ENCODE peak calls at places on chromosome 9, in six cellular contexts. L, E, Y, H, N and Q are unnamed samples.

GRCh38 chr9:93290495-93291434 is 106.8 kb downstream of the WNK2 start:
- DNase-seq in H (peak; percentile 15), E (no peak), L (peak; percentile 67), Y (no peak), N (no peak), Q (no peak)

GRCh38 chr9:5453673-5454072 is 3.3 kb downstream of the CD274 start:
- DNase-seq in Y (no peak), L (no peak), H (no peak), N (no peak), E (no peak), Q (peak; percentile 23)

GRCh38 chr9:97327562-97327961 is 20.1 kb downstream of the CCDC180 start:
- DNase-seq in Y (no peak), L (no peak), N (no peak), E (no peak), H (no peak), Q (no peak)

GRCh38 chr9:91359734-91360470 is 1.8 kb downstream of the AUH start:
- DNase-seq in E (peak; percentile 6), Y (peak; percentile 40), N (no peak), H (no peak), L (no peak), Q (no peak)

GRCh38 chr9:98085955-98086354 is 29.4 kb downstream of the NANS start:
- DNase-seq in L (peak; percentile 88), Y (no peak), N (no peak), E (no peak), H (peak; percentile 87), Q (no peak)

GRCh38 chr9:95736370-95736769 is 139.1 kb upstream of the ERCC6L2 start:
- DNase-seq in Y (no peak), N (no peak), H (peak; percentile 72), E (no peak), L (peak; percentile 74), Q (peak; percentile 36)

GRCh38 chr9:129178983-129179382 is 922 bp upstream of the IER5L start:
- DNase-seq in H (peak; percentile 89), L (peak; percentile 96), N (no peak), E (no peak), Y (no peak), Q (no peak)

GRCh38 chr9:121861501-121862180 is 210.2 kb downstream of the DAB2IP start:
- DNase-seq in Y (no peak), E (peak; percentile 14), L (peak; percentile 71), N (no peak), H (peak; percentile 79), Q (peak; percentile 41)

GRCh38 chr9:33172735-33173238 is 5.7 kb upstream of the B4GALT1 start:
- DNase-seq in E (no peak), L (no peak), Y (no peak), N (no peak), H (no peak), Q (no peak)

GRCh38 chr9:130042406-130042930 is 521 bp downstream of the FNBP1 start:
- DNase-seq in Y (no peak), L (peak; percentile 87), E (no peak), H (no peak), N (peak; percentile 17), Q (no peak)

GRCh38 chr9:131094622-131095021 is 1.7 kb upstream of the AIF1L start:
- DNase-seq in Y (no peak), L (no peak), N (no peak), E (no peak), H (no peak), Q (peak; percentile 70)

GRCh38 chr9:127388856-127389238 is 8.1 kb upstream of the SLC2A8 start:
- DNase-seq in L (no peak), Y (no peak), E (peak; percentile 28), N (no peak), H (no peak), Q (no peak)

GRCh38 chr9:37364751-37365360 is 57.6 kb upstream of the GRHPR start:
- DNase-seq in L (no peak), E (peak; percentile 33), N (no peak), H (peak; percentile 32), Y (no peak), Q (no peak)

GRCh38 chr9:26605367-26605766 is 287.2 kb downstream of the CAAP1 start:
- DNase-seq in N (no peak), L (no peak), E (no peak), H (no peak), Y (no peak), Q (no peak)

GRCh38 chr9:26603637-26604036 is 289.0 kb downstream of the CAAP1 start:
- DNase-seq in H (no peak), E (no peak), N (no peak), Y (no peak), L (no peak), Q (no peak)

GRCh38 chr9:26604076-26604662 is 288.4 kb downstream of the CAAP1 start:
- DNase-seq in L (no peak), Y (no peak), N (no peak), E (no peak), H (no peak), Q (no peak)
- H3K4me3 ChIP-seq in L (no peak overlapping the region), Y (no peak overlapping the region), N (no peak overlapping the region), E (no peak overlapping the region), H (no peak overlapping the region), Q (no peak overlapping the region)

GRCh38 chr9:100578610-100579009 is 731 bp downstream of the CAVIN4 start:
- DNase-seq in E (no peak), H (no peak), N (no peak), Y (no peak), L (no peak), Q (no peak)

GRCh38 chr9:100575765-100576368 is 2.0 kb upstream of the CAVIN4 start:
- DNase-seq in Y (no peak), H (no peak), L (no peak), E (no peak), N (peak; percentile 93), Q (peak; percentile 65)

GRCh38 chr9:100580255-100580654 is 2.4 kb downstream of the CAVIN4 start:
- DNase-seq in E (no peak), N (no peak), L (no peak), H (no peak), Y (no peak), Q (no peak)

GRCh38 chr9:100579665-100580064 is 1.8 kb downstream of the CAVIN4 start:
- DNase-seq in Y (no peak), H (peak; percentile 73), E (no peak), L (no peak), N (peak; percentile 73), Q (peak; percentile 60)

DNA sequence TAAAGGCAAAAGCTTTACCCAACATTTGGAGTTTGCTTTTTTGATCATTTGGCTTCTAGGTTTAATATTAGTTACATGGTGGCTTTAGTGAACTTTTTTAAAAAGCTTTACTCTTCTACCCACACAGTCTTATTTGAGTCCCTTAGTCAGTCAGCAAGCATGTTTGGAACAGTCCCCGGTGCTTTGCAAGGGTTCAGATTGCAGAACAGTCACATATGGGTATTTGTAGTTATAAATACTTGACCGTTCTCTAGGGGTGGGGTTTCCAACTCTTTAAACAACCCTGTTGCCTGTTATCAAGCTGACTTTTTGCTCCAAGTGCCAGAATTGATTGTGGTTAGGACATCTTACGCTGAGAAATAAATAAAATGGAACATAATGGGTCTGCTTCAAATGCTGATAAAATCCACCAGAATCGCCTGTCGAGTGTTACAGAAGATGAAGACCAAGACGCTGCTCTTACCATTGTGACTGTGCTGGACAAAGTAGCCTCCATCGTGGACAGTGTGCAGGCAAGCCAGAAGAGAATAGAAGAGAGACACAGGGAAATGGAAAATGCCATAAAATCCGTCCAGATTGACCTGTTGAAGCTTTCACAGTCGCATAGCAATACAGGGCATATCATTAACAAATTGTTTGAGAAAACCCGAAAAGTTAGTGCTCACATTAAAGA is at the start of gene CAVIN4:
- DNase-seq in H (no peak), N (peak; percentile 94), Y (no peak), L (no peak), E (no peak), Q (peak; percentile 48)
- H3K4me3 ChIP-seq in H (no peak within 1 kb of the TSS), N (no peak within 1 kb of the TSS), Y (no peak within 1 kb of the TSS), L (no peak within 1 kb of the TSS), E (no peak within 1 kb of the TSS), Q (no peak within 1 kb of the TSS)

DNA sequence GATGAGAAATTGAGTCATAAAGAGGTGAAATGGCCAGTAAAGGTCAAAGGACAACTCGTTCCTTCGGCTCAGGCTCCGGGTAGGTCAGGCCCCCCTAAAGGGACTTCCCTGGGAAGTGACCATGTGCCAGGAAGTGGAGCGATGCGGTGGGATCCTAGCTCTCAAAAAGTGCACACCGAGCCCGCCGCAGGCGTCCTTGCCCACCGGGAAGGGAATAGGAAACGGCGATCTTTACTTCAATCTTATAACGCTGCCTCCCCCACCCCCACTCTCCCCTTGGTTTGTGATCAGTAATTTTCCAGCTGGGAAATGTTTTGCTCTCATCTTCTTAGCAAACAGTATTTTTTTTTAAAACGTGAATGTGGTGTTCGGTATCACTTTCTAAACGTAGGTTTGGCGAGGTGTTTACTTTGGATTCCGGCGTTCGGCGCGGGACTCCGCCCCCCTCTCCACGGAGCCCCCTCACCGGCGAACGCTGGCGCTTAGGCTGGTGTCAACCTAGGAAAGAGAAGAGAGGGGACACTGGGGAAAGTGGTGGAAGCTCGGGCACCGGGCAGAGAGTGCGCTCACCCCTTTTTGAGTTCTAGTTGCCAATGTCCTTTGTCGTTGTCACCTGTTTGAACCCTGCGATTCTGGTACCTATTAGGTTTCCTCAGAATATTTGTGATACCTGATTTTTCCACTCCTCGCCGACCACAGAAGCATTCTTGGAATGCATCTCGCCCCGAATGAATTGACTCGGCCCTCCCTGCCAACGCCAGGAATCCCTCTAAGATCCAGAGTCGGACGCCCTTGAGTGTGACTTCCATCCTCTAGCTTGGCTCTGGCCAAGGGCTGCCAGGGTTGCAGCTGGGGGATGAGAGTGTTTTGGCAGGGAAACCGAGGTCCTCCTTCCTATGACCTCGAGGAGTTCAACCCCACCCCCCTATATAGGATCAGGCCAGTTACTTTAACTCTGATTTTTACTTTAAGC is 1.8 kb upstream of the KLF4 start:
- DNase-seq in E (peak; percentile 28), Y (no peak), N (peak; percentile 12), L (peak; percentile 63), H (peak; percentile 53), Q (peak; percentile 37)
- H3K4me3 ChIP-seq in E (peak overlapping the region; percentile 25), Y (no peak overlapping the region), N (peak overlapping the region; percentile 19), L (peak overlapping the region; percentile 68), H (no peak overlapping the region), Q (peak overlapping the region; percentile 61)

DNA sequence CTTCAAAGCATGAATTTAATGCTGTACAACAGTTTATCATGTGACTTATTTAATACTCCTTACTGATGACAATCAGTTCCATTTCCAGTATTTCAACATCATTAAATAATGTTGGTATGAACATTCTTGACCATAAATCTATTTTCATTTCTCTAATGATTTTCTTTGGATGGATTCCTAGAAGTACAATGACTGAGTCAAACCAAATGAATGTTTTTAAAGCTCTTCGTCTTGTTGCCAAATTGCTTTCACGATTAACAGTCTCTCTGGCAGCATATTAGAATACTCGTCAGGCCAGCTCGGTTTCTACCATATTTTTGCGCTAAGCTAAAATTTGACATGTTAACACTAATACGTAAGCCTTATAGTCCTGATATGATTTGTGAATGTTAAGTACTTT is 197.0 kb downstream of the TRPM3 start:
- DNase-seq in L (no peak), H (no peak), N (peak; percentile 92), E (no peak), Y (no peak), Q (peak; percentile 82)
- H3K4me3 ChIP-seq in L (no peak overlapping the region), H (no peak overlapping the region), N (no peak overlapping the region), E (no peak overlapping the region), Y (no peak overlapping the region), Q (no peak overlapping the region)

GRCh38 chr9:14307989-14308750 is 5.8 kb downstream of the NFIB start:
- DNase-seq in E (peak; percentile 82), N (peak; percentile 78), Y (no peak), L (no peak), H (no peak), Q (no peak)
- H3K4me3 ChIP-seq in E (peak overlapping the region; percentile 15), N (peak overlapping the region; percentile 44), Y (no peak overlapping the region), L (no peak overlapping the region), H (no peak overlapping the region), Q (no peak overlapping the region)

GRCh38 chr9:11356101-11356500 is 743.3 kb upstream of the PTPRD start:
- DNase-seq in H (peak; percentile 28), L (no peak), N (no peak), E (no peak), Y (no peak), Q (peak; percentile 7)
- H3K4me3 ChIP-seq in H (no peak overlapping the region), L (no peak overlapping the region), N (no peak overlapping the region), E (no peak overlapping the region), Y (no peak overlapping the region), Q (no peak overlapping the region)